ENCODE peak calls at places on chromosome 21, in four cellular contexts. D is coronary artery, M is DND-41, I is GM23338. F is an unnamed sample.

GRCh38 chr21:42533963-42534355 is 20.3 kb downstream of the SLC37A1 start:
- DNase-seq in D (peak; percentile 62), M (no peak), I (no peak), F (no peak)

GRCh38 chr21:29155118-29155932 is 24.9 kb downstream of the MAP3K7CL start:
- DNase-seq in D (peak; percentile 88), M (no peak), I (peak; percentile 39), F (peak; percentile 97)

GRCh38 chr21:46564391-46564790 is 40.5 kb downstream of the S100B start:
- DNase-seq in D (no peak), M (no peak), I (no peak), F (no peak)

GRCh38 chr21:35886887-35887286 is 173.4 kb downstream of the SETD4 start:
- DNase-seq in D (no peak), M (no peak), I (no peak), F (no peak)

GRCh38 chr21:36535618-36536241 is 55.8 kb upstream of the CLDN14 start:
- DNase-seq in D (peak; percentile 33), M (no peak), I (no peak), F (no peak)

GRCh38 chr21:41880153-41880552 is 1.0 kb upstream of the PRDM15 start:
- DNase-seq in D (no peak), M (no peak), I (no peak), F (no peak)

GRCh38 chr21:42833439-42833815 is 45.9 kb downstream of the WDR4 start:
- DNase-seq in D (peak; percentile 62), M (peak; percentile 51), I (peak; percentile 47), F (no peak)

GRCh38 chr21:42820513-42821465 is 58.5 kb downstream of the WDR4 start:
- DNase-seq in D (no peak), M (no peak), I (no peak), F (no peak)

GRCh38 chr21:27776925-27777553 is 810.2 kb upstream of the ADAMTS5 start:
- DNase-seq in D (no peak), M (no peak), I (no peak), F (peak; percentile 68)

DNA sequence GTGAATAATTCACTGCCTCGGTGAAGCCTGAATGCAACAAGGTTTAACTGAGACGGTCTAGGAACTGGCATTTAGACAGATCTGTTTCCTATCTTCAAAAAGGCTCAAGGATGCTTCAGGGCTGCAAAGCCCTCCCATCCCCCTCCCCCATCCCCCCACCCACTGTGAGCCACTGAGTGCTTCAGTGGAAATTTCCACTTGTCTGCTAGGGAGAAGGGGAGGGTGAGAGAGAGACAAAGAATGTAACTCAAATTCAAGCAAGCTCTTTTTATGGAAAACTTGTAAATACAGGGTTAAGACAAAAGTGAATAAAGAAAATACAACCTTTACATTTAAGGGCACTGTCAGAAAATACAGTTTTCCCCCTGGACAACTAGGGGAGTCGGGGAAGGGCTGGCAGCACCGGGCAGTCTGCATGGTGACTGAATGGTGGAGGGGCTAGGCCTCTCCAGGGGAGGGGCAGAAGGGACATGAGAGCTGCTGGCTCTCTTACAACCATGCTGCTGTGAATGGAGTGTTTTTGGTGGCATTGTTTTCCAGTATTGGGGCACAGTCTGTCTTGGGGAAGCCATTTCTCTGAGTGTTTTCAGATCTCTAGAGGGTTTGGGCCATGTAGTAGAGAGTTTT is 56.7 kb downstream of the MRPS6 start:
- DNase-seq in D (no peak), M (peak; percentile 45), I (peak; percentile 75), F (peak; percentile 22)
- H3K4me3 ChIP-seq in D (peak overlapping the region; percentile 53), M (no peak overlapping the region), I (peak overlapping the region; percentile 45), F (peak overlapping the region; percentile 32)

GRCh38 chr21:15703932-15704331 is 25.9 kb upstream of the USP25 start:
- DNase-seq in D (no peak), M (no peak), I (no peak), F (no peak)
- H3K4me3 ChIP-seq in D (no peak overlapping the region), M (no peak overlapping the region), I (no peak overlapping the region), F (no peak overlapping the region)

GRCh38 chr21:39644069-39644468 is 31.3 kb downstream of the B3GALT5 start:
- DNase-seq in D (no peak), M (no peak), I (no peak), F (no peak)
- H3K4me3 ChIP-seq in D (no peak overlapping the region), M (no peak overlapping the region), I (no peak overlapping the region), F (no peak overlapping the region)

DNA sequence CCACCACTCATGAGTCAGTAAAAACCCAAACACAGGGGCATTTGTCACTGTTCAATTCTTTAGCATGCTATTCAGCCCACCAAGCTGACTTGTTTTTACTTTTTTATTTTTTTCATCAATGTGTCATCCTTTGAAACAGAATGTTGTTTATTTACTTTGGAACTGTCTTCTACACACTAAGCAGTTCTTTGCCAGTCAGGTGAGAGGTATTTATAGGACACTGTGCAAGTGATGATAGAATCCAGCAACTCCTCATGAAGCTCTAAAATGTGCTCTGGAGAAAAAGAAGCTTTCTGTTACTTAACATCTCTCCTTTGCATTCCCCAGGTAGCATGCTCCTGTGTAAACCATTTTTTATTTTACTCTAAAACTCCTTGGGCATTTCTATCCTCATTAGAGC is 582.0 kb upstream of the TMPRSS15 start:
- DNase-seq in D (no peak), M (no peak), I (no peak), F (no peak)
- H3K4me3 ChIP-seq in D (no peak overlapping the region), M (no peak overlapping the region), I (no peak overlapping the region), F (no peak overlapping the region)

GRCh38 chr21:26686278-26686677 is 113.2 kb upstream of the CYYR1 start:
- DNase-seq in D (no peak), M (peak; percentile 56), I (peak; percentile 80), F (peak; percentile 28)
- H3K4me3 ChIP-seq in D (no peak overlapping the region), M (no peak overlapping the region), I (no peak overlapping the region), F (no peak overlapping the region)

F was measured in fibroblast of the aortic adventitia.